ENCODE peak calls at places on chromosomes 6 and 20, in six cellular contexts. One of them, this sample, is unnamed.
A peak's percentile ranks its signal among the peaks of the same experiment; 100 is the strongest.

GRCh38 chr20:53510266-53510665 is 83.4 kb downstream of the ZNF217 start:
- DNase-seq in small intestine: no peak
- DNase-seq in ovary: no peak
- DNase-seq in CD8-positive, alpha-beta T cell: no peak
- DNase-seq in neural progenitor cell: no peak
- DNase-seq in cardiac muscle cell: no peak
- DNase-seq in this sample: no peak

GRCh38 chr6:1400126-1400850 is 10.9 kb downstream of the FOXF2 start:
- DNase-seq in small intestine: no peak
- DNase-seq in ovary: no peak
- DNase-seq in CD8-positive, alpha-beta T cell: no peak
- DNase-seq in neural progenitor cell: no peak
- DNase-seq in cardiac muscle cell: no peak
- DNase-seq in this sample: no peak

GRCh38 chr6:163971841-163972838 is 557.6 kb downstream of the QKI start:
- DNase-seq in small intestine: no peak
- DNase-seq in ovary: no peak
- DNase-seq in CD8-positive, alpha-beta T cell: no peak
- DNase-seq in neural progenitor cell: no peak
- DNase-seq in cardiac muscle cell: no peak
- DNase-seq in this sample: no peak

GRCh38 chr6:43070028-43070632 is 6.0 kb upstream of the PTK7 start:
- DNase-seq in small intestine: peak; percentile 23
- DNase-seq in ovary: no peak
- DNase-seq in CD8-positive, alpha-beta T cell: no peak
- DNase-seq in neural progenitor cell: peak; percentile 76
- DNase-seq in cardiac muscle cell: peak; percentile 86
- DNase-seq in this sample: no peak

GRCh38 chr6:149680490-149680889 is 32.0 kb upstream of the KATNA1 start:
- DNase-seq in small intestine: no peak
- DNase-seq in ovary: no peak
- DNase-seq in CD8-positive, alpha-beta T cell: no peak
- DNase-seq in neural progenitor cell: no peak
- DNase-seq in cardiac muscle cell: no peak
- DNase-seq in this sample: no peak

GRCh38 chr6:107815846-107816245 is 8.3 kb downstream of the SCML4 start:
- DNase-seq in small intestine: no peak
- DNase-seq in ovary: no peak
- DNase-seq in CD8-positive, alpha-beta T cell: no peak
- DNase-seq in neural progenitor cell: no peak
- DNase-seq in cardiac muscle cell: no peak
- DNase-seq in this sample: no peak

GRCh38 chr20:3712279-3712873 is at the start of gene SIGLEC1:
- DNase-seq in small intestine: no peak
- DNase-seq in ovary: peak; percentile 37
- DNase-seq in CD8-positive, alpha-beta T cell: no peak
- DNase-seq in neural progenitor cell: no peak
- DNase-seq in cardiac muscle cell: peak; percentile 21
- DNase-seq in this sample: no peak

GRCh38 chr20:8132632-8133587 is 844 bp downstream of the PLCB1 start:
- DNase-seq in small intestine: no peak
- DNase-seq in ovary: peak; percentile 56
- DNase-seq in CD8-positive, alpha-beta T cell: peak; percentile 17
- DNase-seq in neural progenitor cell: peak; percentile 44
- DNase-seq in cardiac muscle cell: peak; percentile 51
- DNase-seq in this sample: no peak

GRCh38 chr6:47722178-47722577 is 23.8 kb downstream of the ADGRF4 start:
- DNase-seq in small intestine: no peak
- DNase-seq in ovary: no peak
- DNase-seq in CD8-positive, alpha-beta T cell: no peak
- DNase-seq in neural progenitor cell: no peak
- DNase-seq in cardiac muscle cell: no peak
- DNase-seq in this sample: no peak

GRCh38 chr20:59812286-59813125 is 120.9 kb downstream of the SYCP2 start:
- DNase-seq in small intestine: no peak
- DNase-seq in ovary: no peak
- DNase-seq in CD8-positive, alpha-beta T cell: no peak
- DNase-seq in neural progenitor cell: no peak
- DNase-seq in cardiac muscle cell: no peak
- DNase-seq in this sample: no peak

GRCh38 chr6:83884523-83884922 is 25.0 kb downstream of the CYB5R4 start:
- DNase-seq in small intestine: peak; percentile 59
- DNase-seq in ovary: no peak
- DNase-seq in CD8-positive, alpha-beta T cell: no peak
- DNase-seq in neural progenitor cell: peak; percentile 47
- DNase-seq in cardiac muscle cell: peak; percentile 68
- DNase-seq in this sample: no peak

GRCh38 chr6:14074723-14075503 is 42.7 kb upstream of the CD83 start:
- DNase-seq in small intestine: peak; percentile 53
- DNase-seq in ovary: no peak
- DNase-seq in CD8-positive, alpha-beta T cell: no peak
- DNase-seq in neural progenitor cell: no peak
- DNase-seq in cardiac muscle cell: peak; percentile 66
- DNase-seq in this sample: no peak

GRCh38 chr6:42761287-42762067 is 15.6 kb upstream of the TBCC start:
- DNase-seq in small intestine: no peak
- DNase-seq in ovary: no peak
- DNase-seq in CD8-positive, alpha-beta T cell: no peak
- DNase-seq in neural progenitor cell: no peak
- DNase-seq in cardiac muscle cell: no peak
- DNase-seq in this sample: no peak

GRCh38 chr6:145070791-145071190 is 664.5 kb downstream of the EPM2A start:
- DNase-seq in small intestine: no peak
- DNase-seq in ovary: no peak
- DNase-seq in CD8-positive, alpha-beta T cell: no peak
- DNase-seq in neural progenitor cell: no peak
- DNase-seq in cardiac muscle cell: no peak
- DNase-seq in this sample: no peak

GRCh38 chr20:48846516-48847492 is 19.0 kb upstream of the PREX1 start:
- DNase-seq in small intestine: no peak
- DNase-seq in ovary: no peak
- DNase-seq in CD8-positive, alpha-beta T cell: no peak
- DNase-seq in neural progenitor cell: peak; percentile 54
- DNase-seq in cardiac muscle cell: peak; percentile 64
- DNase-seq in this sample: no peak

GRCh38 chr6:5851261-5851757 is 155.4 kb downstream of the NRN1 start:
- DNase-seq in small intestine: peak; percentile 74
- DNase-seq in ovary: no peak
- DNase-seq in CD8-positive, alpha-beta T cell: peak; percentile 64
- DNase-seq in neural progenitor cell: peak; percentile 87
- DNase-seq in cardiac muscle cell: peak; percentile 40
- DNase-seq in this sample: peak; percentile 74

GRCh38 chr20:45010399-45010828 is 44.1 kb downstream of the STK4 start:
- DNase-seq in small intestine: no peak
- DNase-seq in ovary: no peak
- DNase-seq in CD8-positive, alpha-beta T cell: no peak
- DNase-seq in neural progenitor cell: no peak
- DNase-seq in cardiac muscle cell: peak; percentile 43
- DNase-seq in this sample: no peak

GRCh38 chr6:89559487-89559886 is 79.1 kb downstream of the LYRM2 start:
- DNase-seq in small intestine: no peak
- DNase-seq in ovary: no peak
- DNase-seq in CD8-positive, alpha-beta T cell: no peak
- DNase-seq in neural progenitor cell: peak; percentile 30
- DNase-seq in cardiac muscle cell: peak; percentile 14
- DNase-seq in this sample: no peak

GRCh38 chr6:43171284-43172126 is 436 bp downstream of the SRF start:
- DNase-seq in small intestine: peak; percentile 12
- DNase-seq in ovary: peak; percentile 70
- DNase-seq in CD8-positive, alpha-beta T cell: no peak
- DNase-seq in neural progenitor cell: peak; percentile 70
- DNase-seq in cardiac muscle cell: no peak
- DNase-seq in this sample: no peak

GRCh38 chr6:85744571-85744970 is 101.9 kb upstream of the SYNCRIP start:
- DNase-seq in small intestine: peak; percentile 3
- DNase-seq in ovary: no peak
- DNase-seq in CD8-positive, alpha-beta T cell: no peak
- DNase-seq in neural progenitor cell: no peak
- DNase-seq in cardiac muscle cell: no peak
- DNase-seq in this sample: no peak

GRCh38 chr20:55253765-55254164 is 751.6 kb downstream of the CBLN4 start:
- DNase-seq in small intestine: peak; percentile 2
- DNase-seq in ovary: no peak
- DNase-seq in CD8-positive, alpha-beta T cell: no peak
- DNase-seq in neural progenitor cell: no peak
- DNase-seq in cardiac muscle cell: peak; percentile 1
- DNase-seq in this sample: no peak

GRCh38 chr6:22152871-22153270 is 144.0 kb downstream of the PRL start:
- DNase-seq in small intestine: no peak
- DNase-seq in ovary: no peak
- DNase-seq in CD8-positive, alpha-beta T cell: no peak
- DNase-seq in neural progenitor cell: no peak
- DNase-seq in cardiac muscle cell: no peak
- DNase-seq in this sample: no peak

GRCh38 chr6:157758516-157759023 is 64.5 kb upstream of the SNX9 start:
- DNase-seq in small intestine: no peak
- DNase-seq in ovary: no peak
- DNase-seq in CD8-positive, alpha-beta T cell: no peak
- DNase-seq in neural progenitor cell: no peak
- DNase-seq in cardiac muscle cell: no peak
- DNase-seq in this sample: no peak
- H3K4me1 ChIP-seq in small intestine: peaks cover 20% of the 10 kb centered on the region
- H3K4me1 ChIP-seq in ovary: peaks cover 9% of the 10 kb centered on the region
- H3K4me1 ChIP-seq in CD8-positive, alpha-beta T cell: peaks cover 78% of the 10 kb centered on the region
- H3K4me1 ChIP-seq in neural progenitor cell: peaks cover 7% of the 10 kb centered on the region
- H3K4me1 ChIP-seq in cardiac muscle cell: no peaks in the 10 kb centered on the region
- H3K4me1 ChIP-seq in this sample: peaks cover 7% of the 10 kb centered on the region

GRCh38 chr20:12593342-12593741 is 415.4 kb upstream of the SPTLC3 start:
- DNase-seq in small intestine: no peak
- DNase-seq in ovary: no peak
- DNase-seq in CD8-positive, alpha-beta T cell: no peak
- DNase-seq in neural progenitor cell: no peak
- DNase-seq in cardiac muscle cell: no peak
- DNase-seq in this sample: no peak
- H3K4me1 ChIP-seq in small intestine: no peaks in the 10 kb centered on the region
- H3K4me1 ChIP-seq in ovary: no peaks in the 10 kb centered on the region
- H3K4me1 ChIP-seq in CD8-positive, alpha-beta T cell: no peaks in the 10 kb centered on the region
- H3K4me1 ChIP-seq in neural progenitor cell: no peaks in the 10 kb centered on the region
- H3K4me1 ChIP-seq in cardiac muscle cell: no peaks in the 10 kb centered on the region
- H3K4me1 ChIP-seq in this sample: peaks cover 2% of the 10 kb centered on the region

GRCh38 chr6:110877569-110877968 is 3.0 kb downstream of the AMD1 start:
- DNase-seq in small intestine: no peak
- DNase-seq in ovary: no peak
- DNase-seq in CD8-positive, alpha-beta T cell: no peak
- DNase-seq in neural progenitor cell: no peak
- DNase-seq in cardiac muscle cell: no peak
- DNase-seq in this sample: no peak

GRCh38 chr6:110875548-110876169 is 1.1 kb downstream of the AMD1 start:
- DNase-seq in small intestine: peak; percentile 37
- DNase-seq in ovary: peak; percentile 78
- DNase-seq in CD8-positive, alpha-beta T cell: peak; percentile 79
- DNase-seq in neural progenitor cell: peak; percentile 75
- DNase-seq in cardiac muscle cell: peak; percentile 32
- DNase-seq in this sample: no peak

GRCh38 chr6:110878751-110879539 is 4.4 kb downstream of the AMD1 start:
- DNase-seq in small intestine: peak; percentile 29
- DNase-seq in ovary: no peak
- DNase-seq in CD8-positive, alpha-beta T cell: peak; percentile 28
- DNase-seq in neural progenitor cell: peak; percentile 57
- DNase-seq in cardiac muscle cell: peak; percentile 61
- DNase-seq in this sample: no peak

GRCh38 chr6:110876170-110876773 is 1.7 kb downstream of the AMD1 start:
- DNase-seq in small intestine: peak; percentile 89
- DNase-seq in ovary: peak; percentile 83
- DNase-seq in CD8-positive, alpha-beta T cell: peak; percentile 43
- DNase-seq in neural progenitor cell: peak; percentile 96
- DNase-seq in cardiac muscle cell: peak; percentile 94
- DNase-seq in this sample: no peak

DNA sequence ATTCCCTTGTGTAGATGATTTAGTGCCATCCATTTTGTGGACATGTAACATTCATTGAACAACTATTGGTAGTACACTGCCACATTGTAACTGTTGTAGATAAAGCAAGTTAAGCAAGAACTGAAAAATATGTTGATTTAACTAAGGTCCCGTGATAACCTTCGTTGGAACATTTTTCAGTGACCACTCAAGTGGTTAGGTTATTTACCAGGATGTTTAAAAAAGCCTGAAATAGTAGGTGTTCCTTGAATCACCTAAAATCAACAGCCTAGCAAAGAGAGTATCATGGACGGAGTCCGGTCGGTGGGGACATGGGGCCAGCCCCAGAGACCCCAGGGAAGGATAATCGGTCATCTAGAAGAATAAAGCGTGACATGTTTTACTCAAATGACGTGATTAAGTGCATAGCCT is 2.6 kb downstream of the AMD1 start:
- DNase-seq in small intestine: no peak
- DNase-seq in ovary: no peak
- DNase-seq in CD8-positive, alpha-beta T cell: no peak
- DNase-seq in neural progenitor cell: peak; percentile 11
- DNase-seq in cardiac muscle cell: no peak
- DNase-seq in this sample: no peak
- H3K4me1 ChIP-seq in small intestine: peaks cover 3% of the 10 kb centered on the region
- H3K4me1 ChIP-seq in ovary: peaks cover 12% of the 10 kb centered on the region
- H3K4me1 ChIP-seq in CD8-positive, alpha-beta T cell: peaks cover 52% of the 10 kb centered on the region
- H3K4me1 ChIP-seq in neural progenitor cell: peaks cover 41% of the 10 kb centered on the region
- H3K4me1 ChIP-seq in cardiac muscle cell: peaks cover 50% of the 10 kb centered on the region
- H3K4me1 ChIP-seq in this sample: no peaks in the 10 kb centered on the region

DNA sequence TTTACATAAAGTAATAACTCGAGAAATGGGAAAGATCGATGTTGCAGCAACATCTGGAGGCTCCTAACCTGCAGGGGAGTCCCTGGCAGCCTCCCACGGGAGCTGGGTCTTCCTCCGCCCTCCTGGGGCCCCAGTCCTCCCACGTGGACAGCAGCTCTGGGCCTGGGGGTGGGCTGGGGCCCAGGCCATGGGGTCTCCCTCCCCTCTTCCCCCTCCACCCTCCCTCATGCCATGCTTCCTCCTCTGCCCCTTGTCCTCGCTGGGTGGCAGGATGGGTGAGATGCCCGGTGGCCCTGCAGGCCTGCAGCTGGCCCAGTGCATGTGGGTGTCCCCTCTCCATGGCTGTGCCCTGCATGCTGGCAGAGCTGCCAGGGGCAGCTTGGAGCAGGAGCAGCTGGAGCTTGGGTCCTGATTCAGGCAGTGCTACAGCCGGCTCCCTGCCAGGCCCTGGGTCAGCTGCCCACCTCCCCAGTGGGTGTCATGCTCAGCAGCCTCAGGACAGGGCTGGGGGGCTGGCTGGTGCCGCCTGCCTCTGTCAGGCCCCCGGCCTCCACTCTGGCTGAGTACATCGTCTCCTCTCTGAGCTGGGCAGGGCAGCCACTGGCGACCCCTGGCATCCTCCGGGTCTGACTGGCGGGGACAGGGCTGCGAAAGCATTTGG is 48.9 kb upstream of the BHLHE23 start:
- DNase-seq in small intestine: no peak
- DNase-seq in ovary: peak; percentile 28
- DNase-seq in CD8-positive, alpha-beta T cell: no peak
- DNase-seq in neural progenitor cell: no peak
- DNase-seq in cardiac muscle cell: no peak
- DNase-seq in this sample: no peak
- H3K4me1 ChIP-seq in small intestine: no peaks in the 10 kb centered on the region
- H3K4me1 ChIP-seq in ovary: no peaks in the 10 kb centered on the region
- H3K4me1 ChIP-seq in CD8-positive, alpha-beta T cell: no peaks in the 10 kb centered on the region
- H3K4me1 ChIP-seq in neural progenitor cell: peaks cover 16% of the 10 kb centered on the region
- H3K4me1 ChIP-seq in cardiac muscle cell: no peaks in the 10 kb centered on the region
- H3K4me1 ChIP-seq in this sample: no peaks in the 10 kb centered on the region

This sample was measured in iPS DF 6.9.